ENCODE peak calls at places on chromosomes 4 and X, in four cellular contexts. G is Peyer's patch; Z is body of pancreas; I is activated effector memory CD4-positive, alpha-beta T cell treated with anti-CD3 and anti-CD28 coated beads, Interleukin-2, amount 50 U/mL, for 16 hours. S is an unnamed sample.
A peak's percentile ranks its signal among the peaks of the same experiment; 100 is the strongest.

GRCh38 chrX:77276742-77277141 is 170.4 kb upstream of the FGF16 start:
- DNase-seq in G (no peak), I (no peak), Z (no peak), S (no peak)

GRCh38 chr4:53920116-53920515 is 144.3 kb downstream of the CHIC2 start:
- DNase-seq in Z (no peak), G (no peak), I (no peak), S (no peak)

GRCh38 chrX:2767631-2768455 is 16.0 kb downstream of the XG start:
- DNase-seq in I (no peak), Z (peak; percentile 12), G (no peak), S (peak; percentile 54)

GRCh38 chr4:3202836-3203820 is 45.8 kb upstream of the MSANTD1 start:
- DNase-seq in G (no peak), I (peak; percentile 77), Z (peak; percentile 35), S (no peak)

GRCh38 chr4:73345399-73345975 is 58.6 kb upstream of the ALB start:
- DNase-seq in G (no peak), I (no peak), Z (no peak), S (no peak)

GRCh38 chrX:123036401-123036800 is 147.7 kb upstream of the GRIA3 start:
- DNase-seq in G (no peak), I (no peak), Z (no peak), S (no peak)

GRCh38 chr4:169899295-169899694 is 126.9 kb downstream of the MFAP3L start:
- DNase-seq in Z (no peak), G (no peak), I (no peak), S (no peak)

GRCh38 chrX:77446840-77447239 is 349 bp upstream of the FGF16 start:
- DNase-seq in Z (peak; percentile 16), G (no peak), I (no peak), S (no peak)

GRCh38 chrX:78708830-78709229 is 38.7 kb upstream of the LPAR4 start:
- DNase-seq in Z (no peak), G (no peak), I (no peak), S (no peak)

GRCh38 chr4:2469192-2469984 is 482 bp downstream of the RNF4 start:
- DNase-seq in G (peak; percentile 80), Z (peak; percentile 61), I (peak; percentile 91), S (peak; percentile 56)

GRCh38 chr4:140996757-140997156 is 136.5 kb downstream of the RNF150 start:
- DNase-seq in I (no peak), G (no peak), Z (no peak), S (no peak)

GRCh38 chrX:17471121-17471520 is 96.1 kb downstream of the NHS start:
- DNase-seq in G (no peak), I (no peak), Z (no peak), S (no peak)

GRCh38 chrX:77962068-77962902 is 7.2 kb downstream of the PGAM4 start:
- DNase-seq in Z (no peak), G (no peak), I (no peak), S (no peak)

GRCh38 chr4:149531861-149532260 is 283.8 kb downstream of the IQCM start:
- DNase-seq in I (no peak), Z (no peak), G (no peak), S (no peak)

GRCh38 chr4:4647041-4647440 is 105.2 kb upstream of the STX18 start:
- DNase-seq in G (no peak), Z (no peak), I (no peak), S (no peak)

GRCh38 chr4:166165829-166166420 is 292.9 kb downstream of the TLL1 start:
- DNase-seq in Z (peak; percentile 26), I (no peak), G (no peak), S (no peak)

GRCh38 chr4:4330794-4331193 is 40.7 kb downstream of the ZBTB49 start:
- DNase-seq in Z (no peak), I (peak; percentile 34), G (no peak), S (no peak)

GRCh38 chr4:150579591-150580234 is 2.2 kb upstream of the MAB21L2 start:
- DNase-seq in I (no peak), G (no peak), Z (no peak), S (no peak)

GRCh38 chrX:42119076-42119475 is 195.7 kb upstream of the CASK start:
- DNase-seq in Z (no peak), I (no peak), G (no peak), S (no peak)

GRCh38 chr4:149830823-149831222 is 15.2 kb upstream of the IQCM start:
- DNase-seq in G (no peak), Z (no peak), I (no peak), S (no peak)

GRCh38 chr4:63583561-63583960 is 825.7 kb downstream of the TECRL start:
- DNase-seq in I (no peak), Z (no peak), G (no peak), S (no peak)

GRCh38 chr4:113635739-113636437 is 125.7 kb downstream of the CAMK2D start:
- DNase-seq in Z (no peak), G (no peak), I (no peak), S (no peak)

GRCh38 chr4:7772708-7773385 is 166.8 kb downstream of the AFAP1 start:
- DNase-seq in Z (no peak), I (peak; percentile 60), G (no peak), S (no peak)